ENCODE peak calls at places on chromosomes 16 and 17, in five cellular contexts. X, T, A, C and K are unnamed samples.

GRCh38 chr16:53083123-53083522 is 28.3 kb downstream of the CHD9 start:
- DNase-seq in X (no peak), T (no peak), A (peak), C (no peak), K (no peak)

GRCh38 chr17:63649813-63650212 is 27.6 kb downstream of the MAP3K3 start:
- DNase-seq in X (no peak), T (no peak), A (no peak), C (no peak), K (no peak)

GRCh38 chr16:75241955-75242354 is 9.5 kb downstream of the BCAR1 start:
- DNase-seq in X (no peak), T (no peak), A (no peak), C (no peak), K (no peak)

GRCh38 chr16:68406458-68407041 is 41.8 kb downstream of the SMPD3 start:
- DNase-seq in X (peak), T (no peak), A (no peak), C (no peak), K (no peak)

GRCh38 chr17:77428020-77428781 is 287.4 kb downstream of the SEC14L1 start:
- DNase-seq in X (no peak), T (no peak), A (no peak), C (no peak), K (no peak)

GRCh38 chr17:79905832-79906231 is 66.6 kb upstream of the CBX4 start:
- DNase-seq in X (peak), T (no peak), A (peak), C (peak), K (no peak)

GRCh38 chr16:14369734-14370598 is 260.1 kb downstream of the PARN start:
- DNase-seq in X (no peak), T (no peak), A (no peak), C (no peak), K (no peak)

GRCh38 chr16:78957328-78958100 is 643.0 kb downstream of the MAF start:
- DNase-seq in X (no peak), T (no peak), A (no peak), C (no peak), K (no peak)

GRCh38 chr17:34299918-34300600 is 14.5 kb downstream of the CCL11 start:
- DNase-seq in X (no peak), T (no peak), A (no peak), C (no peak), K (no peak)

GRCh38 chr16:79612207-79612606 is 11.7 kb upstream of the MAF start:
- DNase-seq in X (no peak), T (no peak), A (peak), C (no peak), K (no peak)

GRCh38 chr17:42554250-42555121 is 1.8 kb downstream of the HSD17B1 start:
- DNase-seq in X (peak), T (no peak), A (peak), C (peak), K (peak)

GRCh38 chr16:17131351-17131750 is 339.4 kb downstream of the XYLT1 start:
- DNase-seq in X (no peak), T (no peak), A (no peak), C (peak), K (no peak)

GRCh38 chr17:32558997-32559650 is 72.3 kb downstream of the CDK5R1 start:
- DNase-seq in X (peak), T (no peak), A (peak), C (peak), K (no peak)

GRCh38 chr17:79006794-79007503 is 2.6 kb downstream of the CANT1 start:
- DNase-seq in X (no peak), T (no peak), A (no peak), C (no peak), K (no peak)

GRCh38 chr16:50573947-50574751 is 26.0 kb downstream of the NKD1 start:
- DNase-seq in X (no peak), T (no peak), A (no peak), C (no peak), K (no peak)

GRCh38 chr17:42672038-42672437 is 4.8 kb downstream of the PLEKHH3 start:
- DNase-seq in X (no peak), T (no peak), A (no peak), C (no peak), K (no peak)

GRCh38 chr16:51839697-51840462 is 688.8 kb upstream of the SALL1 start:
- DNase-seq in X (no peak), T (peak), A (peak), C (no peak), K (no peak)

GRCh38 chr16:87780385-87780989 is 14.7 kb upstream of the KLHDC4 start:
- DNase-seq in X (no peak), T (no peak), A (no peak), C (peak), K (no peak)

GRCh38 chr17:31416503-31416923 is 25.0 kb downstream of the RAB11FIP4 start:
- DNase-seq in X (no peak), T (no peak), A (no peak), C (no peak), K (no peak)

GRCh38 chr16:72172105-72173034 is at the start of gene PMFBP1:
- DNase-seq in X (no peak), T (no peak), A (peak), C (peak), K (no peak)

GRCh38 chr17:59311051-59311468 is 20.4 kb upstream of the YPEL2 start:
- DNase-seq in X (peak), T (no peak), A (peak), C (peak), K (no peak)

GRCh38 chr17:68843522-68843921 is 111.7 kb downstream of the ABCA8 start:
- DNase-seq in X (no peak), T (no peak), A (no peak), C (no peak), K (no peak)

GRCh38 chr17:61188081-61188480 is 211.6 kb upstream of the TBX2 start:
- DNase-seq in X (no peak), T (no peak), A (no peak), C (no peak), K (no peak)

GRCh38 chr17:81049372-81049911 is 14.5 kb downstream of the BAIAP2 start:
- DNase-seq in X (no peak), T (no peak), A (no peak), C (no peak), K (no peak)

GRCh38 chr17:49995055-49995738 is at the start of gene DLX3:
- DNase-seq in X (peak), T (peak), A (peak), C (no peak), K (no peak)

GRCh38 chr17:32852811-32853210 is 24.1 kb downstream of the MYO1D start:
- DNase-seq in X (no peak), T (no peak), A (no peak), C (no peak), K (no peak)

GRCh38 chr17:18182190-18182977 is 1.2 kb upstream of the ALKBH5 start:
- DNase-seq in X (no peak), T (no peak), A (no peak), C (no peak), K (no peak)

GRCh38 chr17:48564200-48565023 is 13.7 kb downstream of the HOXB4 start:
- DNase-seq in X (no peak), T (no peak), A (no peak), C (peak), K (no peak)

GRCh38 chr17:57034807-57035754 is 50.0 kb upstream of the AKAP1 start:
- DNase-seq in X (no peak), T (no peak), A (no peak), C (no peak), K (no peak)

GRCh38 chr17:37274432-37274831 is 101.4 kb upstream of the C17orf78 start:
- DNase-seq in X (no peak), T (no peak), A (no peak), C (no peak), K (no peak)

GRCh38 chr17:20775331-20775730 is 195.8 kb downstream of the CDRT15L2 start:
- DNase-seq in X (no peak), T (no peak), A (no peak), C (no peak), K (no peak)

GRCh38 chr17:44773140-44773539 is 14.4 kb downstream of the ADAM11 start:
- DNase-seq in X (no peak), T (no peak), A (no peak), C (no peak), K (no peak)

GRCh38 chr17:40605301-40605700 is 40.0 kb upstream of the CCR7 start:
- DNase-seq in X (no peak), T (no peak), A (no peak), C (no peak), K (peak)

GRCh38 chr16:57245472-57246113 is 534 bp downstream of the ARL2BP start:
- DNase-seq in X (peak), T (no peak), A (no peak), C (no peak), K (no peak)

GRCh38 chr17:36602030-36602737 is 801 bp downstream of the MRM1 start:
- DNase-seq in X (no peak), T (no peak), A (peak), C (peak), K (no peak)

GRCh38 chr17:50502643-50502990 is 5.6 kb upstream of the MYCBPAP start:
- DNase-seq in X (no peak), T (no peak), A (no peak), C (no peak), K (no peak)

GRCh38 chr17:75896360-75897075 is at the start of gene TRIM65:
- DNase-seq in X (peak), T (no peak), A (peak), C (peak), K (no peak)

GRCh38 chr16:23578096-23578830 is 17.9 kb downstream of the NDUFAB1 start:
- DNase-seq in X (no peak), T (no peak), A (no peak), C (no peak), K (no peak)

GRCh38 chr17:80092959-80093358 is 8.4 kb upstream of the GAA start:
- DNase-seq in X (no peak), T (no peak), A (no peak), C (no peak), K (no peak)

DNA sequence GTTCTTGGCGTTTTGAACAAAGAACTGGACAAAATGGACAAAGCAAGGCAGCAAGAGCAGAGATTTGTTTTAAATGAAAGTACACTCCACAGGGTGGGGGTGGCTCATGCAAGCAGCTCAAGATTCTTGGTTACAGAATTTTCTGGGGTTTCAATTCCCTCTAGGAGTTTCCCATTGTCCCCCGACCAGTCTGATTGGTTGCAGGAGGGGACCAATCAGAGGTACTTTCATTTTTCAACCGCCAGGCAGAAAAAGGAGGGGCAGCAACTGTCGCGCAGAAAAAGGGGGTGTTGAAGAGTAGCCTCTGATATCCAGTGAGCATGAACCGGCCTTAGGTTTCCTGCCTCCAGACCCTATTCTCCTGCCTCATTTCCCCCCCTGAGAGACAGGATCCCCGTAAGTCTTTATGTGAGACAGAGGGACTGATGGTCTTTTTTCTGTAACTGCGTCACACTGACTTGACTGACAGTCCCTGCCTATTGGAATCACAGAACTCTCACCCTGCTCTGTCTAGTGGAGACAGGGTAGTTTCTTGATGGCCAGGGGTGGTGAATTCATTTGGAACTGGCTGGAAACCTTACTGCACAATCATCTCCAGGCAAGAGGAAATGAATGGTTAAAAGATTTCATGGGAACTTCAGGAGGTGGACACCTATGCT is 59.4 kb upstream of the ALOX12 start:
- DNase-seq in X (peak), T (no peak), A (no peak), C (no peak), K (no peak)
- H3K4me3 ChIP-seq in X (peak), T (no peak), A (no peak), C (no peak), K (peak)

GRCh38 chr16:56122251-56122650 is 69.0 kb upstream of the GNAO1 start:
- DNase-seq in X (no peak), T (no peak), A (no peak), C (no peak), K (no peak)
- TF ChIP-seq EP300 in X (no peak), T (no peak), A (no peak), C (no peak), K (no peak)

GRCh38 chr17:1373710-1374237 is 26.2 kb downstream of the YWHAE start:
- DNase-seq in X (no peak), T (no peak), A (no peak), C (no peak), K (no peak)
- H3K27ac ChIP-seq in X (no peak), T (no peak), A (no peak), C (no peak), K (peak)

GRCh38 chr16:11582157-11582814 is 4.4 kb downstream of the LITAF start:
- DNase-seq in X (no peak), T (no peak), A (no peak), C (no peak), K (no peak)
- H3K4me3 ChIP-seq in X (no peak), T (peak), A (no peak), C (no peak), K (no peak)